ENCODE peak calls at places on chromosomes 3 and 15, in five cellular contexts. R is K562; I is right cardiac atrium; Z is ovary; V is CD4-positive, CD25-positive, alpha-beta regulatory T cell. C is an unnamed sample.

GRCh38 chr3:42698911-42699230 is 3.7 kb downstream of the HHATL start:
- DNase-seq in R (no peak), I (no peak), Z (no peak), V (no peak), C (no peak)

GRCh38 chr3:33438871-33439270 is 1.3 kb downstream of the UBP1 start:
- DNase-seq in V (no peak), Z (no peak), I (no peak), R (no peak), C (no peak)

GRCh38 chr15:33737687-33738606 is 230.3 kb upstream of the CHRM5 start:
- DNase-seq in R (peak; percentile 58), V (no peak), I (no peak), Z (no peak), C (peak; percentile 76)

GRCh38 chr3:128804017-128804816 is 75.2 kb upstream of the ACAD9 start:
- DNase-seq in R (peak; percentile 36), V (peak; percentile 49), Z (no peak), I (no peak), C (peak; percentile 61)

GRCh38 chr3:71423151-71423906 is 160.2 kb downstream of the FOXP1 start:
- DNase-seq in R (peak; percentile 39), Z (no peak), V (no peak), I (peak; percentile 33), C (peak; percentile 16)

GRCh38 chr3:127755305-127755681 is 67.0 kb downstream of the MGLL start:
- DNase-seq in R (no peak), Z (no peak), I (no peak), V (no peak), C (no peak)

GRCh38 chr3:141083226-141083625 is 32.1 kb downstream of the SPSB4 start:
- DNase-seq in I (no peak), V (no peak), R (no peak), Z (no peak), C (no peak)

GRCh38 chr3:12440927-12441326 is 43.4 kb upstream of the TSEN2 start:
- DNase-seq in Z (peak; percentile 82), V (no peak), R (no peak), I (peak; percentile 90), C (no peak)

GRCh38 chr3:45035441-45036301 is 9.6 kb downstream of the CLEC3B start:
- DNase-seq in I (peak; percentile 46), Z (peak; percentile 48), V (no peak), R (no peak), C (no peak)
- H3K4me3 ChIP-seq in I (peak overlapping the region; percentile 3), Z (peak overlapping the region; percentile 41), V (no peak overlapping the region), R (no peak overlapping the region), C (no peak overlapping the region)

GRCh38 chr15:37008205-37008604 is 92.1 kb downstream of the MEIS2 start:
- DNase-seq in V (no peak), R (no peak), I (no peak), Z (no peak), C (no peak)
- H3K27ac ChIP-seq in V (no peak overlapping the region), R (no peak overlapping the region), I (no peak overlapping the region), Z (no peak overlapping the region), C (no peak overlapping the region)

DNA sequence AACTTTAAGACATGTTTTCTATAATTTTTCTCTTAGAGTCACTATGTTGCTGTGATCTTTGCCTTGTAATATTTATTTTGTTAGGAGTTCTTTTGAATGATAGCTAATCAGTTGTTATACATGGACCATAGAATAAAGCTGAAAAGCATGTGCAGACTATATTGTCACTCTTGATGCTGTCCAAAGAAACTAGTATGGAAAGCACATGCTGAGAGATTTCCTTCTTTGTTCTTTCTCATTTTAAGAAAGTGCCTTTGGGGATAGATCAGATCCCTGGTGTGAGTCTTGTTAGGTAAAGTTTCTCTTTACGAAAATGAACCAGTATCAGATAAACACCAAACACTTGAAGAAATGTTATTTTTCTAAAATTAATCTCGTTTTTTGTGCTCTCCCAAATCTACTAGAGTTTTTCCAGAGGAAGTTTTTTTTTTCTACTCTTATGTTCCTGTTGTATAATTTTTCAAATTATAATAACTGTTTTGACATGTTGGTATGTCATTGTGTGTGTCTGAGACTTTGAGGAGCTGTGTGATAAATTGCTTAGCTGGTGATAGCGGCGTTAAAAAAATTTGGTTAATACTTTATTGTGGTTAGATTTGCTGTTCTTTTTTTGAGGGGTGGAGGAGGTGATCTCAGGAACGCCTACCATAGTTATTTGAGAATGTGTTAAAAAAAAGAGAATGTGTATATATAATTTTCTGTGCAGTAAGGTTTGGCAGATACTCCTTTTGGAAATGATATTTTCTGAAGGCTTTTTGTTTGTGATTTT is 2.2 kb downstream of the PIAS1 start:
- DNase-seq in V (no peak), Z (no peak), I (no peak), R (no peak), C (peak; percentile 10)
- H3K4me3 ChIP-seq in V (peak overlapping the region; percentile 95), Z (peak overlapping the region; percentile 100), I (peak overlapping the region; percentile 98), R (peak overlapping the region; percentile 97), C (peak overlapping the region; percentile 97)

DNA sequence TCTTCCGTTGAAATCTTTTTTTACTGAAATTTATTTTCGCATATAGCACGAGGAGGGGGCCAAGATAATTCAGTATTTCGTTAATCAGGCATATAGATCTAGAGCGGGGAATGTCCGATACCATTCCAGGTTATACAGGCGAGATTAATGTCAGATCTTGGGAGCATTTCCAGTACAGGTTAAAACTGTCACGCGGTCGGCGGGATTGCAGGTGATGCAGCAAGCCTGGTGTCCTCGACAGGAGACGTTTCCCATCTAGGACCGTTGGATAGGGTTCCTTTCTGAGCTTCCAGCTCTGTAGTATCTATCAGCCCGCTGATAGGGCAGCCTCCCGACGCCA is 363 bp upstream of the ABHD10 start:
- DNase-seq in I (no peak), Z (no peak), R (no peak), V (no peak), C (no peak)
- H3K27ac ChIP-seq in I (peak overlapping the region; percentile 55), Z (peak overlapping the region; percentile 49), R (peak overlapping the region; percentile 65), V (peak overlapping the region; percentile 81), C (peak overlapping the region; percentile 70)

GRCh38 chr15:34821907-34822306 is 26.6 kb upstream of the ACTC1 start:
- DNase-seq in V (no peak), Z (no peak), R (no peak), I (no peak), C (no peak)
- H3K4me3 ChIP-seq in V (no peak overlapping the region), Z (no peak overlapping the region), R (no peak overlapping the region), I (no peak overlapping the region), C (no peak overlapping the region)

DNA sequence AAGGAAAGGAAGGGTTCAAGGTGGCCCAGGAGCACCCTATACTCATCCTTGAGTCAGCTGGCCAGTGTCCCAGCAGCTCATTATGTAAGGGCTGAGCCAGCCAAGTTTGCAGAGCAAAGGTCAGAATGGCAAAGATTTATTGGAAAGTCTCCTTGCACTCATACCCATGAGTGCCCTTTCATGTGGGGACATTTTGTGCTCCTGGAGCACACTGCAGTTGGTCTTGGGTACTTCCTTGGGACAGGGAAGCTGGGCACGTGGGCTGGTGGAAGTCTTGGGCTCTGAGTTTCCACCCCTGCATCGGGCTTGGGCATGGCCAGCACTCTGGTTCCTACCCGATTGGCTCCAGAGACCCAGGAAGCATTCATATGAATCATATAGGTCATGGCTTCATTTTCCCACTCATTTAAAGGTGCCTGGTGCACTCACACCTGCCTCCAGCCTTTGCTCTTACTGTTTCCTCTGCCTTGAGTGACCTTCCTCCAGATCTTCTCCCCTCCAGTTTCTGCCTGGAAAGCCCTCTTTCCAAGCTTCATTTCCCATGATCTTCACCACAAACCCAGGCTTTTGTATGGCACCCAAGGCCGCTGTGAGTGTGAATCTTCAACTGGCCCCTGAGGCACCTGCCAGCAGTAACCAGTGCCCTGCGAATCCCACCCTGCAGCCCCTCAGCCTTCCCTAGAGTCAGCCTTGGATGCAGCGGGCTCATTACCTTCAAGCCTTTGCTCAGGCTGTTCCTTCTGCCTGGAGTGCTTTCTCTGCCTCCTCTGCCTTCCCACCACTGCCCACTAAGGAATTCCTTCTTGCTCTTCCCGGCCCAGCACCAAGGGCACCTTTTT is 10.5 kb upstream of the PRKCD start:
- DNase-seq in V (no peak), I (no peak), R (no peak), Z (no peak), C (no peak)
- H3K27ac ChIP-seq in V (no peak overlapping the region), I (no peak overlapping the region), R (no peak overlapping the region), Z (no peak overlapping the region), C (no peak overlapping the region)

C was measured in SJCRH30.